ENCODE peak calls at places on chromosomes 6 and 20, in ten cellular contexts. T is transverse colon; X is sigmoid colon; C is BJ; J is Peyer's patch; W is hepatocyte; F is CD8-positive, alpha-beta T cell; I is mammary epithelial cell; B is left ventricle myocardium inferior; Y is psoas muscle. S is an unnamed sample. For H3K36me3, the result is how much of the 10 kb centered on the place peaks cover.

GRCh38 chr6:106608080-106608668 is 21.1 kb downstream of the RTN4IP1 start:
- DNase-seq in F (no peak), J (no peak), X (no peak), I (peak), Y (no peak), B (no peak), T (peak), C (no peak), W (peak), S (peak)

GRCh38 chr6:3888153-3888957 is 39.2 kb downstream of the FAM50B start:
- DNase-seq in C (no peak), B (peak), W (no peak), J (no peak), F (no peak), X (no peak), T (peak), Y (peak), I (no peak), S (no peak)

GRCh38 chr6:78398292-78398691 is 469.1 kb upstream of the IRAK1BP1 start:
- DNase-seq in I (no peak), T (no peak), B (no peak), Y (no peak), F (no peak), C (no peak), X (no peak), J (no peak), W (no peak), S (no peak)

GRCh38 chr6:95518630-95519227 is 58.6 kb upstream of the MANEA start:
- DNase-seq in I (no peak), F (no peak), Y (no peak), C (no peak), J (no peak), X (no peak), T (no peak), B (no peak), W (no peak), S (no peak)

GRCh38 chr6:132830236-132830799 is 15.9 kb downstream of the RPS12 start:
- DNase-seq in X (no peak), W (peak), J (no peak), B (no peak), I (no peak), T (no peak), Y (no peak), C (no peak), F (no peak), S (peak)

GRCh38 chr20:1868856-1869255 is 26.4 kb upstream of the SIRPA start:
- DNase-seq in T (no peak), X (no peak), C (no peak), F (no peak), Y (no peak), B (no peak), W (no peak), I (no peak), J (no peak), S (no peak)

GRCh38 chr6:36724514-36725385 is 27.1 kb downstream of the RAB44 start:
- DNase-seq in W (peak), I (peak), C (no peak), T (peak), B (peak), J (peak), X (peak), F (no peak), Y (peak), S (peak)

GRCh38 chr20:50202677-50203076 is 12.0 kb downstream of the CEBPB start:
- DNase-seq in J (no peak), B (no peak), X (no peak), T (no peak), W (no peak), I (no peak), Y (no peak), C (no peak), F (no peak), S (no peak)

GRCh38 chr6:168303982-168304751 is 15.4 kb downstream of the DACT2 start:
- DNase-seq in F (no peak), J (no peak), X (no peak), C (no peak), I (no peak), Y (no peak), B (no peak), T (no peak), W (no peak), S (no peak)

GRCh38 chr6:129893513-129894098 is 32.5 kb upstream of the TMEM244 start:
- DNase-seq in B (no peak), J (no peak), C (peak), X (no peak), I (peak), W (peak), T (no peak), F (no peak), Y (no peak), S (peak)

GRCh38 chr6:147793871-147794643 is 285.6 kb downstream of the SAMD5 start:
- DNase-seq in I (no peak), W (no peak), T (no peak), C (peak), F (no peak), B (no peak), X (no peak), Y (no peak), J (no peak), S (peak)

GRCh38 chr20:20212675-20213096 is 155.2 kb upstream of the INSM1 start:
- DNase-seq in W (no peak), J (no peak), Y (peak), I (no peak), F (no peak), X (no peak), T (no peak), B (peak), C (no peak), S (no peak)

GRCh38 chr6:144215402-144215931 is 65.2 kb downstream of the STX11 start:
- DNase-seq in B (peak), I (peak), C (no peak), T (peak), Y (peak), X (no peak), F (no peak), W (peak), J (peak), S (peak)

GRCh38 chr6:26351544-26351953 is 13.4 kb upstream of the BTN3A2 start:
- DNase-seq in B (no peak), T (no peak), I (peak), Y (no peak), F (no peak), W (peak), C (peak), J (no peak), X (no peak), S (peak)

GRCh38 chr6:130903007-130903406 is 75.8 kb downstream of the SMLR1 start:
- DNase-seq in C (no peak), I (no peak), Y (no peak), T (no peak), B (no peak), W (no peak), X (no peak), F (no peak), J (no peak), S (no peak)

GRCh38 chr6:83221886-83222479 is 28.8 kb downstream of the RWDD2A start:
- DNase-seq in I (peak), X (no peak), Y (no peak), J (no peak), C (no peak), W (peak), F (no peak), T (no peak), B (no peak), S (peak)

GRCh38 chr6:27296106-27296783 is 15.8 kb downstream of the POM121L2 start:
- DNase-seq in X (no peak), J (no peak), T (no peak), C (no peak), I (peak), B (no peak), Y (no peak), F (no peak), W (peak), S (peak)

GRCh38 chr20:2804041-2804828 is 3.8 kb upstream of the CPXM1 start:
- DNase-seq in W (no peak), X (no peak), T (no peak), F (no peak), C (no peak), J (no peak), I (no peak), Y (no peak), B (no peak), S (no peak)

GRCh38 chr20:52103469-52103910 is 88.1 kb downstream of the ZFP64 start:
- DNase-seq in I (no peak), B (no peak), X (no peak), W (no peak), T (no peak), Y (no peak), F (no peak), C (no peak), J (no peak), S (peak)

GRCh38 chr6:122339661-122340060 is 59.8 kb upstream of the HSF2 start:
- DNase-seq in X (no peak), Y (no peak), C (no peak), J (no peak), T (no peak), F (no peak), I (no peak), W (no peak), B (no peak), S (no peak)

GRCh38 chr20:50572922-50573777 is 63.0 kb downstream of the PTPN1 start:
- DNase-seq in W (no peak), C (no peak), X (peak), B (peak), T (no peak), Y (peak), F (no peak), J (peak), I (no peak), S (no peak)

GRCh38 chr6:165663736-165664552 is 903 bp upstream of the PDE10A start:
- DNase-seq in J (no peak), T (no peak), X (no peak), C (no peak), B (peak), W (no peak), Y (no peak), I (peak), F (no peak), S (peak)

GRCh38 chr6:15907914-15908518 is 220.9 kb upstream of the MYLIP start:
- DNase-seq in Y (no peak), J (peak), X (no peak), F (no peak), W (peak), C (no peak), I (peak), T (peak), B (no peak), S (peak)

GRCh38 chr6:166598441-166599138 is 12.1 kb upstream of the RAMACL start:
- DNase-seq in I (peak), T (no peak), J (no peak), B (peak), W (peak), X (peak), C (peak), Y (no peak), F (no peak), S (peak)

GRCh38 chr6:159540152-159540551 is 152.9 kb downstream of the SOD2 start:
- DNase-seq in J (no peak), X (no peak), C (no peak), B (no peak), F (no peak), I (peak), W (peak), Y (no peak), T (no peak), S (no peak)

GRCh38 chr6:1029196-1029595 is 282.7 kb upstream of the FOXQ1 start:
- DNase-seq in T (no peak), B (no peak), X (no peak), I (no peak), Y (no peak), C (peak), J (no peak), F (no peak), W (no peak), S (no peak)

GRCh38 chr6:144379356-144379755 is 94.2 kb downstream of the UTRN start:
- DNase-seq in C (no peak), B (no peak), J (no peak), F (no peak), Y (no peak), I (no peak), W (no peak), T (no peak), X (no peak), S (peak)

GRCh38 chr20:11271319-11271718 is 597.5 kb upstream of the JAG1 start:
- DNase-seq in I (no peak), F (no peak), T (no peak), C (no peak), Y (no peak), W (no peak), J (no peak), B (no peak), X (no peak), S (no peak)

GRCh38 chr6:158631678-158632537 is 12.6 kb downstream of the DYNLT1 start:
- DNase-seq in X (peak), C (no peak), T (peak), Y (peak), F (no peak), I (peak), J (peak), W (peak), B (peak), S (peak)

GRCh38 chr6:34984416-34984815 is 95.4 kb downstream of the ANKS1A start:
- DNase-seq in C (no peak), I (no peak), B (no peak), T (no peak), J (no peak), F (no peak), Y (no peak), X (no peak), W (no peak), S (no peak)

GRCh38 chr6:158211273-158212055 is 43.3 kb downstream of the GTF2H5 start:
- DNase-seq in B (no peak), Y (no peak), J (no peak), T (no peak), W (no peak), I (peak), X (no peak), C (peak), F (no peak), S (peak)

GRCh38 chr20:20017852-20018245 is 687 bp downstream of the NAA20 start:
- DNase-seq in F (peak), I (peak), B (no peak), T (no peak), C (no peak), W (no peak), X (no peak), J (no peak), Y (no peak), S (peak)

GRCh38 chr6:42128460-42129359 is 13.7 kb downstream of the C6orf132 start:
- DNase-seq in T (no peak), F (no peak), I (no peak), W (no peak), C (no peak), J (no peak), B (no peak), X (no peak), Y (no peak), S (no peak)

GRCh38 chr6:12924911-12925310 is 208.3 kb downstream of the PHACTR1 start:
- DNase-seq in J (no peak), X (no peak), F (no peak), T (no peak), W (no peak), C (no peak), Y (no peak), B (no peak), I (no peak), S (no peak)

GRCh38 chr6:157274471-157275226 is 48.7 kb downstream of the TMEM242 start:
- DNase-seq in X (peak), Y (peak), W (peak), T (peak), I (peak), J (peak), C (no peak), F (peak), B (peak), S (peak)

GRCh38 chr20:41150664-41151063 is 13.3 kb downstream of the PLCG1 start:
- DNase-seq in F (no peak), X (no peak), Y (peak), W (no peak), T (no peak), C (no peak), I (no peak), J (no peak), B (no peak), S (no peak)

GRCh38 chr6:39665871-39666270 is 59.3 kb downstream of the KIF6 start:
- DNase-seq in F (no peak), X (no peak), Y (no peak), J (no peak), I (no peak), T (no peak), C (peak), W (no peak), B (no peak), S (no peak)

GRCh38 chr6:36130672-36131516 is 581 bp downstream of the MAPK13 start:
- DNase-seq in I (no peak), W (peak), X (peak), T (peak), J (peak), C (no peak), B (no peak), F (peak), Y (peak), S (no peak)

DNA sequence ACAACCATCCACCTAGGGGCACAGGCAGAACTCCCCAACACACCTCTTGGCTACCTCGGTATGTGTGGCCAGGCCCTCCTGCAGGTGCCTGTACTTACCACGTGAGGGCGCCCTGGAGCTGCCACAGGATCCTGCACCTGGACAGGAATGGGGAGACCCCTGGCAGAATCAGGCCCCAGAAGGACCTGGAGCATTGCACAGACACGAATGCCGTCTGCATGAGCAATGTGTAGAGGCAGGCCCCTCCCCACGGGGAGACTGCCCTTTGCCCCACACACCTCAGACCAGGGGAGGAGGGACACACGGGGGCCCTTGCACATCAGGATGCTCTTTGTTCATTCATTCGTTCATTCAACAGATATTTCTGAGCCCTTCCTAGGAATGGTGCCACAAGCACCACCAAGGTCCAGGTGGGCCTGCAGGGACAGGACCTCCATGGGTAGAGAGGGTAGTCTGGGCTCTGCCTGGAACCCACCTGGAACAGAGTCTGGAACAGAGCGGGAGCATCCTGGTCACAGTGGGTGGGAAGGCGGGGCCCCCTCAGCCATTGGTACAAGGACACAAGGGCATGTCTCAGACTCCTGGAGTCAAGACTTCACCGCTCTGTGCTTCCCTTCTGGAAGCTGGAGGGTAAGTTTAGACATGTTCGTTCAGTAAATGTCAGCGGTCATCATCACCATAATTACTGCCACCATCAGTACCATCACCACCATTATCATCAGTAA is 32.3 kb downstream of the YTHDF1 start:
- DNase-seq in X (no peak), T (peak), B (no peak), W (peak), I (no peak), C (no peak), J (peak), Y (peak), F (peak), S (peak)
- TF ChIP-seq CTCF in X (peak), T (peak), B (peak), W (peak), I (peak), C (peak), J (peak), Y (peak), F (peak), S (peak)

GRCh38 chr6:89799111-89799510 is 20.5 kb downstream of the MDN1 start:
- DNase-seq in T (no peak), X (no peak), Y (no peak), B (no peak), C (no peak), J (no peak), W (no peak), I (no peak), F (no peak), S (no peak)
- H3K36me3 ChIP-seq in T (under half), X (under half), Y (under half), B (under half), C (under half), J (under half), W (under half), I (under half), F (under half), S (under half)

GRCh38 chr6:24439858-24440539 is 37.3 kb downstream of the MRS2 start:
- DNase-seq in J (no peak), C (no peak), B (no peak), W (no peak), F (no peak), I (peak), Y (no peak), X (no peak), T (no peak), S (no peak)
- H3K4me3 ChIP-seq in J (no peak), C (no peak), B (no peak), W (no peak), F (no peak), I (no peak), Y (no peak), X (no peak), T (no peak), S (no peak)

GRCh38 chr6:44224154-44224977 is 971 bp downstream of the SLC29A1 start:
- DNase-seq in T (no peak), J (no peak), I (peak), C (no peak), B (no peak), Y (no peak), X (peak), W (no peak), F (no peak), S (peak)
- TF ChIP-seq CTCF in T (no peak), J (no peak), I (no peak), C (no peak), B (no peak), Y (no peak), X (no peak), W (no peak), F (no peak), S (no peak)

GRCh38 chr6:56531839-56532595 is 110.7 kb downstream of the DST start:
- DNase-seq in C (no peak), J (no peak), T (no peak), I (no peak), W (no peak), X (no peak), Y (no peak), B (no peak), F (no peak), S (no peak)
- H3K36me3 ChIP-seq in C (under half), J (under half), T (under half), I (under half), W (under half), X (half or more), Y (under half), B (half or more), F (under half), S (under half)

GRCh38 chr6:155949256-155949655 is 493.6 kb upstream of the NOX3 start:
- DNase-seq in Y (no peak), J (no peak), F (no peak), I (no peak), C (no peak), X (no peak), T (no peak), W (no peak), B (no peak), S (no peak)

GRCh38 chr6:155943635-155944034 is 488.0 kb upstream of the NOX3 start:
- DNase-seq in W (no peak), T (no peak), X (no peak), J (no peak), C (no peak), F (no peak), I (no peak), Y (no peak), B (no peak), S (peak)

GRCh38 chr6:155946860-155947259 is 491.2 kb upstream of the NOX3 start:
- DNase-seq in F (no peak), Y (peak), J (no peak), X (no peak), B (no peak), T (no peak), C (no peak), I (no peak), W (no peak), S (no peak)
- H3K4me3 ChIP-seq in F (no peak), Y (no peak), J (no peak), X (no peak), B (no peak), T (no peak), C (no peak), I (no peak), W (no peak), S (no peak)

GRCh38 chr20:38962044-38962897 is at the start of gene DHX35:
- DNase-seq in Y (peak), B (peak), C (peak), W (peak), J (peak), T (peak), I (peak), X (peak), F (peak), S (peak)
- TF ChIP-seq CTCF in Y (peak), B (peak), C (peak), W (peak), J (peak), T (peak), I (peak), X (peak), F (no peak), S (peak)

DNA sequence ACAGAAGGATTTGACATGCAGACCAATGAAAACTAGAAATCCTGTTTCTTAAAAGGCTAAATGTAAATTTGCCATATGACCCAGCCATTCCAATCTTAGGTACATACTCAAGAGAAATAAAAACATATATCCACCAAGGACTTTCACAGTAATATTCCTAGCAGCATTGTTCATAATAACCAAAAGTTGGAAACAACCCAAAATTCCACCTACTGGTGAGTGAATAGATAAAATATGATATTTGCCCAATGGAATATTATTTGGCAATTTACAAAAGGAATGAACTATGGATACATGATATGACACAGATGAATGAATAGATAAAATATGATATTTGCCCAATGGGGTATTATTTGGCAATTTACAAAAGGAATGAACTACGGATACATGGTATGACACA is 22.7 kb downstream of the MTCL3 start:
- DNase-seq in I (peak), J (no peak), Y (no peak), F (no peak), B (no peak), C (no peak), T (no peak), W (no peak), X (no peak), S (peak)
- H3K36me3 ChIP-seq in I (under half), J (under half), Y (under half), F (under half), B (under half), C (under half), T (under half), W (under half), X (under half), S (under half)